ENCODE peak calls at places on chromosomes 1 and 21, in ten cellular contexts. G, E, D, X, I, C, H, B, Q and O are unnamed samples.

GRCh38 chr1:4665456-4665855 is 11.0 kb downstream of the AJAP1 start:
- DNase-seq in G (no peak), E (no peak), D (no peak), X (no peak), I (no peak), C (no peak), H (no peak), B (no peak), Q (no peak), O (no peak)

GRCh38 chr1:240739754-240740153 is 127.8 kb upstream of the GREM2 start:
- DNase-seq in G (no peak), E (no peak), D (no peak), X (no peak), I (no peak), C (no peak), H (no peak), B (no peak), Q (no peak), O (no peak)

GRCh38 chr1:182460550-182460951 is 10.6 kb downstream of the RGSL1 start:
- DNase-seq in G (no peak), E (no peak), D (peak), X (no peak), I (no peak), C (no peak), H (peak), B (no peak), Q (peak), O (no peak)

GRCh38 chr1:167926486-167926997 is 9.9 kb upstream of the DCAF6 start:
- DNase-seq in G (no peak), E (no peak), D (no peak), X (no peak), I (no peak), C (no peak), H (no peak), B (no peak), Q (no peak), O (no peak)

GRCh38 chr1:164774819-164775654 is 216.1 kb downstream of the PBX1 start:
- DNase-seq in G (no peak), E (no peak), D (no peak), X (no peak), I (no peak), C (no peak), H (no peak), B (no peak), Q (no peak), O (no peak)

GRCh38 chr1:96562094-96562493 is 159.5 kb upstream of the PTBP2 start:
- DNase-seq in G (no peak), E (no peak), D (no peak), X (no peak), I (no peak), C (no peak), H (no peak), B (no peak), Q (no peak), O (no peak)

GRCh38 chr1:44903261-44903660 is 60.2 kb upstream of the PTCH2 start:
- DNase-seq in G (no peak), E (no peak), D (no peak), X (no peak), I (no peak), C (no peak), H (no peak), B (no peak), Q (peak), O (no peak)

GRCh38 chr1:245822997-245823396 is 668.2 kb downstream of the KIF26B start:
- DNase-seq in G (no peak), E (no peak), D (peak), X (no peak), I (no peak), C (peak), H (no peak), B (no peak), Q (peak), O (no peak)

GRCh38 chr1:233635765-233636502 is 22.0 kb downstream of the KCNK1 start:
- DNase-seq in G (no peak), E (no peak), D (no peak), X (no peak), I (no peak), C (no peak), H (no peak), B (no peak), Q (peak), O (no peak)

GRCh38 chr21:34801519-34802132 is 132.8 kb downstream of the CLIC6 start:
- DNase-seq in G (no peak), E (peak), D (no peak), X (no peak), I (peak), C (no peak), H (no peak), B (no peak), Q (no peak), O (no peak)

GRCh38 chr1:174534789-174535188 is 87.0 kb downstream of the GPR52 start:
- DNase-seq in G (no peak), E (no peak), D (no peak), X (no peak), I (no peak), C (peak), H (no peak), B (no peak), Q (no peak), O (no peak)